ENCODE peak calls at places on chromosomes 12 and 14, in five cellular contexts. M is GM23338, L is cardiac fibroblast, Z is body of pancreas, A is AG10803. J is an unnamed sample.

GRCh38 chr12:47276253-47277070 is 196.7 kb upstream of the AMIGO2 start:
- DNase-seq in L (peak), M (no peak), Z (no peak), A (peak), J (peak)

GRCh38 chr14:38252066-38252710 is 3.7 kb downstream of the CLEC14A start:
- DNase-seq in M (no peak), Z (no peak), L (no peak), A (no peak), J (no peak)

GRCh38 chr14:72855913-72856312 is 38.0 kb downstream of the DPF3 start:
- DNase-seq in L (peak), M (no peak), A (peak), Z (no peak), J (no peak)

GRCh38 chr14:53529519-53529918 is 376.4 kb upstream of the DDHD1 start:
- DNase-seq in L (no peak), A (peak), M (no peak), Z (no peak), J (no peak)

GRCh38 chr14:102095231-102095870 is 8.5 kb upstream of the HSP90AA1 start:
- DNase-seq in L (no peak), A (no peak), Z (no peak), M (no peak), J (no peak)

GRCh38 chr12:92539966-92540791 is 162.6 kb upstream of the PLEKHG7 start:
- DNase-seq in Z (peak), A (no peak), M (peak), L (no peak), J (no peak)

GRCh38 chr12:93959657-93960056 is 188.7 kb upstream of the PLXNC1 start:
- DNase-seq in Z (no peak), L (no peak), A (no peak), M (no peak), J (no peak)

GRCh38 chr14:101588286-101588975 is 27.1 kb downstream of the DIO3 start:
- DNase-seq in M (no peak), Z (no peak), L (no peak), A (no peak), J (no peak)

GRCh38 chr12:57085999-57086950 is 2.6 kb upstream of the NAB2 start:
- DNase-seq in L (peak), M (peak), A (peak), Z (peak), J (peak)

GRCh38 chr14:28157887-28158791 is 608.4 kb upstream of the FOXG1 start:
- DNase-seq in Z (no peak), A (no peak), M (no peak), L (no peak), J (no peak)

GRCh38 chr12:130083002-130083401 is 79.3 kb upstream of the FZD10 start:
- DNase-seq in M (no peak), L (no peak), A (no peak), Z (no peak), J (no peak)

GRCh38 chr14:101188571-101188915 is 285.0 kb upstream of the RTL1 start:
- DNase-seq in L (no peak), Z (no peak), A (no peak), M (no peak), J (peak)

GRCh38 chr12:120571299-120571698 is 9.9 kb downstream of the POP5 start:
- DNase-seq in L (peak), M (no peak), A (no peak), Z (no peak), J (no peak)

GRCh38 chr12:71430756-71431155 is 8.8 kb upstream of the LGR5 start:
- DNase-seq in L (no peak), M (no peak), A (no peak), Z (no peak), J (no peak)

GRCh38 chr12:47362131-47362686 is 282.4 kb upstream of the AMIGO2 start:
- DNase-seq in Z (no peak), M (no peak), A (no peak), L (peak), J (no peak)

GRCh38 chr14:81302613-81303012 is 81.9 kb upstream of the GTF2A1 start:
- DNase-seq in A (no peak), M (peak), L (no peak), Z (no peak), J (no peak)

GRCh38 chr12:104628338-104629135 is 171.8 kb downstream of the CHST11 start:
- DNase-seq in M (no peak), Z (no peak), A (no peak), L (no peak), J (no peak)

GRCh38 chr12:54420766-54421144 is 1.7 kb upstream of the ITGA5 start:
- DNase-seq in L (no peak), A (peak), Z (no peak), M (no peak), J (no peak)

GRCh38 chr14:46034305-46034704 is 617.3 kb downstream of the RPL10L start:
- DNase-seq in L (no peak), A (no peak), M (peak), Z (no peak), J (no peak)

GRCh38 chr14:58808828-58809227 is 171.1 kb downstream of the DACT1 start:
- DNase-seq in L (peak), A (peak), Z (no peak), M (no peak), J (no peak)

GRCh38 chr14:105931808-105932483 is 405.6 kb downstream of the TMEM121 start:
- DNase-seq in A (no peak), L (no peak), M (no peak), Z (peak), J (no peak)

GRCh38 chr12:69623970-69624369 is 13.3 kb upstream of the LRRC10 start:
- DNase-seq in M (no peak), Z (peak), L (peak), A (no peak), J (no peak)

GRCh38 chr14:86938356-86938755 is 1054.6 kb downstream of the GALC start:
- DNase-seq in M (no peak), L (no peak), A (no peak), Z (peak), J (no peak)

GRCh38 chr14:44030963-44031362 is 476.1 kb downstream of the FSCB start:
- DNase-seq in L (no peak), M (peak), A (no peak), Z (no peak), J (no peak)

GRCh38 chr14:67749341-67750110 is 47.8 kb downstream of the RDH12 start:
- DNase-seq in A (peak), Z (no peak), M (no peak), L (peak), J (no peak)

GRCh38 chr14:52703225-52703624 is 3.8 kb upstream of the PSMC6 start:
- DNase-seq in L (peak), M (no peak), Z (peak), A (peak), J (no peak)

GRCh38 chr12:4448943-4449861 is 3.6 kb upstream of the FGF6 start:
- DNase-seq in M (no peak), Z (no peak), A (no peak), L (no peak), J (no peak)

GRCh38 chr14:104743461-104744380 is 9.2 kb upstream of the SIVA1 start:
- DNase-seq in M (no peak), Z (no peak), L (no peak), A (peak), J (no peak)

GRCh38 chr12:15830538-15830937 is 41.4 kb upstream of the EPS8 start:
- DNase-seq in M (no peak), A (peak), Z (no peak), L (peak), J (no peak)

GRCh38 chr12:85405781-85406522 is 125.9 kb downstream of the ALX1 start:
- DNase-seq in M (no peak), L (peak), Z (no peak), A (peak), J (no peak)

GRCh38 chr12:52370906-52371608 is 3.8 kb upstream of the KRT85 start:
- DNase-seq in M (no peak), A (peak), L (peak), Z (peak), J (no peak)

GRCh38 chr14:106318700-106319099 is 792.3 kb downstream of the TMEM121 start:
- DNase-seq in Z (no peak), M (no peak), A (no peak), L (no peak), J (peak)

GRCh38 chr12:52727037-52727436 is 23.7 kb upstream of the KRT77 start:
- DNase-seq in Z (no peak), A (no peak), L (no peak), M (no peak), J (no peak)

GRCh38 chr12:38507839-38508238 is 191.3 kb downstream of the ALG10B start:
- DNase-seq in Z (no peak), A (no peak), M (no peak), L (no peak), J (no peak)

GRCh38 chr14:23249810-23250209 is 12.1 kb downstream of the RNF212B start:
- DNase-seq in L (no peak), A (no peak), M (no peak), Z (no peak), J (no peak)

GRCh38 chr14:23248601-23249000 is 10.9 kb downstream of the RNF212B start:
- DNase-seq in A (peak), L (no peak), M (no peak), Z (no peak), J (no peak)

GRCh38 chr14:23252006-23252405 is 14.3 kb downstream of the RNF212B start:
- DNase-seq in M (peak), L (no peak), A (no peak), Z (no peak), J (no peak)

GRCh38 chr14:23252420-23253333 is 14.9 kb downstream of the RNF212B start:
- DNase-seq in Z (no peak), L (no peak), A (no peak), M (peak), J (no peak)
- TF ChIP-seq CTCF in Z (no peak), L (no peak), A (no peak), M (no peak), J (no peak)

DNA sequence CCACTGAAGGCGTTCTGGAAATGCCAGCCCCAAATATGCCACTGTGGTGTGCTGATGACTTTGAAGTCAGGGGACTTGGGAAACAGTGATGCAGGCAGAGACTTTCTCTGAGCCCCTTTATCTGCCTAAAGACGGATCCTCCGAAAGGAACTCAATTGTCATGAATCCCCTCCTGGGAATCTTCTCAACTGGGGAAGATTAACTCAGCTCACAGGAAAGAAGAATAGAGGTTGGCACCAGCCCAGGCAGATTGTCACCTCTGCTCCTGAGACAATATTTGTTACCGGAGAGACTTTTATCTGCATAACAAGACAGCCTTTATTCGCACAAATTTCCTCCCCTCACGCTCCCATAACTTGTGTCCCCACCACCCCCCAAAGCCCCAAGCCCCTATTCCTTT is 414.4 kb downstream of the FUT8 start:
- DNase-seq in L (no peak), M (no peak), Z (no peak), A (no peak), J (no peak)
- TF ChIP-seq CTCF in L (no peak), M (no peak), Z (no peak), A (no peak), J (no peak)

GRCh38 chr12:79512068-79512467 is 178.7 kb downstream of the PAWR start:
- DNase-seq in A (no peak), M (peak), L (no peak), Z (no peak), J (no peak)
- TF ChIP-seq CTCF in A (peak), M (peak), L (peak), Z (no peak), J (no peak)

GRCh38 chr12:13022737-13023370 is 21.3 kb upstream of the FAM234B start:
- DNase-seq in M (no peak), L (peak), A (no peak), Z (no peak), J (no peak)
- TF ChIP-seq CTCF in M (no peak), L (no peak), A (no peak), Z (no peak), J (no peak)

J was measured in GM10248.